ENCODE peak calls at places on chromosome 21, in nine cellular contexts. One of them, this sample, is unnamed.

GRCh38 chr21:25708467-25709065 is 26.1 kb downstream of the ATP5PF start:
- DNase-seq in neural progenitor cell: peak; percentile 51
- DNase-seq in naive thymus-derived CD4-positive, alpha-beta T cell: peak; percentile 56
- DNase-seq in endothelial cell of umbilical vein: peak; percentile 56
- DNase-seq in WTC11: peak; percentile 21
- DNase-seq in CD8-positive, alpha-beta memory T cell: peak; percentile 11
- DNase-seq in HCEC 1CT: peak; percentile 30
- DNase-seq in pancreas: peak; percentile 26
- DNase-seq in heart right ventricle: peak; percentile 43
- DNase-seq in this sample: peak; percentile 37

GRCh38 chr21:32768530-32768929 is 3.0 kb downstream of the PAXBP1 start:
- DNase-seq in endothelial cell of umbilical vein: no peak
- DNase-seq in naive thymus-derived CD4-positive, alpha-beta T cell: no peak
- DNase-seq in heart right ventricle: no peak
- DNase-seq in CD8-positive, alpha-beta memory T cell: no peak
- DNase-seq in neural progenitor cell: no peak
- DNase-seq in pancreas: no peak
- DNase-seq in HCEC 1CT: no peak
- DNase-seq in WTC11: no peak
- DNase-seq in this sample: no peak

GRCh38 chr21:45304945-45305344 is 17.2 kb upstream of the POFUT2 start:
- DNase-seq in pancreas: no peak
- DNase-seq in CD8-positive, alpha-beta memory T cell: no peak
- DNase-seq in HCEC 1CT: no peak
- DNase-seq in naive thymus-derived CD4-positive, alpha-beta T cell: no peak
- DNase-seq in neural progenitor cell: no peak
- DNase-seq in WTC11: peak; percentile 5
- DNase-seq in endothelial cell of umbilical vein: no peak
- DNase-seq in heart right ventricle: no peak
- DNase-seq in this sample: no peak

GRCh38 chr21:45850181-45850580 is 131.4 kb upstream of the COL6A1 start:
- DNase-seq in endothelial cell of umbilical vein: no peak
- DNase-seq in heart right ventricle: no peak
- DNase-seq in naive thymus-derived CD4-positive, alpha-beta T cell: no peak
- DNase-seq in WTC11: no peak
- DNase-seq in neural progenitor cell: no peak
- DNase-seq in HCEC 1CT: no peak
- DNase-seq in pancreas: no peak
- DNase-seq in CD8-positive, alpha-beta memory T cell: no peak
- DNase-seq in this sample: no peak

GRCh38 chr21:23952269-23952668 is 1655.0 kb downstream of the MRPL39 start:
- DNase-seq in pancreas: no peak
- DNase-seq in neural progenitor cell: no peak
- DNase-seq in heart right ventricle: no peak
- DNase-seq in CD8-positive, alpha-beta memory T cell: no peak
- DNase-seq in endothelial cell of umbilical vein: no peak
- DNase-seq in naive thymus-derived CD4-positive, alpha-beta T cell: no peak
- DNase-seq in WTC11: no peak
- DNase-seq in HCEC 1CT: no peak
- DNase-seq in this sample: no peak

GRCh38 chr21:41839387-41840000 is 39.6 kb downstream of the PRDM15 start:
- DNase-seq in pancreas: no peak
- DNase-seq in HCEC 1CT: no peak
- DNase-seq in endothelial cell of umbilical vein: no peak
- DNase-seq in CD8-positive, alpha-beta memory T cell: no peak
- DNase-seq in WTC11: no peak
- DNase-seq in naive thymus-derived CD4-positive, alpha-beta T cell: no peak
- DNase-seq in heart right ventricle: no peak
- DNase-seq in neural progenitor cell: no peak
- DNase-seq in this sample: no peak

GRCh38 chr21:45372732-45373355 is 32.1 kb upstream of the COL18A1 start:
- DNase-seq in CD8-positive, alpha-beta memory T cell: no peak
- DNase-seq in neural progenitor cell: no peak
- DNase-seq in naive thymus-derived CD4-positive, alpha-beta T cell: no peak
- DNase-seq in WTC11: no peak
- DNase-seq in endothelial cell of umbilical vein: no peak
- DNase-seq in pancreas: no peak
- DNase-seq in heart right ventricle: no peak
- DNase-seq in HCEC 1CT: no peak
- DNase-seq in this sample: no peak

GRCh38 chr21:37225440-37225839 is 41.7 kb downstream of the VPS26C start:
- DNase-seq in CD8-positive, alpha-beta memory T cell: peak; percentile 22
- DNase-seq in naive thymus-derived CD4-positive, alpha-beta T cell: peak; percentile 53
- DNase-seq in endothelial cell of umbilical vein: no peak
- DNase-seq in WTC11: no peak
- DNase-seq in HCEC 1CT: no peak
- DNase-seq in heart right ventricle: no peak
- DNase-seq in pancreas: no peak
- DNase-seq in neural progenitor cell: no peak
- DNase-seq in this sample: peak; percentile 44

GRCh38 chr21:43645414-43645891 is 13.8 kb downstream of the HSF2BP start:
- DNase-seq in CD8-positive, alpha-beta memory T cell: no peak
- DNase-seq in WTC11: peak; percentile 23
- DNase-seq in naive thymus-derived CD4-positive, alpha-beta T cell: peak; percentile 36
- DNase-seq in endothelial cell of umbilical vein: peak; percentile 84
- DNase-seq in heart right ventricle: peak; percentile 69
- DNase-seq in HCEC 1CT: peak; percentile 74
- DNase-seq in pancreas: no peak
- DNase-seq in neural progenitor cell: peak; percentile 66
- DNase-seq in this sample: no peak

GRCh38 chr21:44927587-44928461 is 7.1 kb upstream of the ITGB2 start:
- DNase-seq in endothelial cell of umbilical vein: no peak
- DNase-seq in CD8-positive, alpha-beta memory T cell: peak; percentile 81
- DNase-seq in heart right ventricle: no peak
- DNase-seq in WTC11: no peak
- DNase-seq in neural progenitor cell: no peak
- DNase-seq in HCEC 1CT: peak; percentile 49
- DNase-seq in pancreas: no peak
- DNase-seq in naive thymus-derived CD4-positive, alpha-beta T cell: peak; percentile 90
- DNase-seq in this sample: peak; percentile 67

GRCh38 chr21:27475363-27475955 is 508.6 kb upstream of the ADAMTS5 start:
- DNase-seq in HCEC 1CT: no peak
- DNase-seq in WTC11: no peak
- DNase-seq in naive thymus-derived CD4-positive, alpha-beta T cell: no peak
- DNase-seq in endothelial cell of umbilical vein: no peak
- DNase-seq in heart right ventricle: no peak
- DNase-seq in neural progenitor cell: no peak
- DNase-seq in pancreas: no peak
- DNase-seq in CD8-positive, alpha-beta memory T cell: no peak
- DNase-seq in this sample: no peak

GRCh38 chr21:45922648-45923047 is 58.9 kb upstream of the COL6A1 start:
- DNase-seq in neural progenitor cell: no peak
- DNase-seq in CD8-positive, alpha-beta memory T cell: no peak
- DNase-seq in endothelial cell of umbilical vein: no peak
- DNase-seq in WTC11: no peak
- DNase-seq in naive thymus-derived CD4-positive, alpha-beta T cell: no peak
- DNase-seq in HCEC 1CT: no peak
- DNase-seq in heart right ventricle: no peak
- DNase-seq in pancreas: no peak
- DNase-seq in this sample: no peak